ENCODE peak calls at places on chromosomes 5 and 9, in six cellular contexts. H is GM12878, Q is H1, U is HCT116, R is SK-N-SH, X is K562. F is an unnamed sample.

GRCh38 chr9:15578719-15579118 is 25.9 kb downstream of the CCDC171 start:
- DNase-seq in H (no peak), Q (no peak), U (no peak), R (no peak), X (no peak), F (no peak)

GRCh38 chr5:175894251-175894650 is 22.9 kb downstream of the CPLX2 start:
- DNase-seq in H (no peak), Q (no peak), U (no peak), R (no peak), X (no peak), F (no peak)

GRCh38 chr9:122314193-122314592 is 49.5 kb downstream of the MRRF start:
- DNase-seq in H (no peak), Q (no peak), U (no peak), R (no peak), X (no peak), F (no peak)

GRCh38 chr9:132673355-132673754 is 3.1 kb downstream of the GTF3C4 start:
- DNase-seq in H (no peak), Q (no peak), U (no peak), R (peak), X (peak), F (peak)

GRCh38 chr9:87107072-87107471 is 159.8 kb upstream of the GAS1 start:
- DNase-seq in H (no peak), Q (peak), U (no peak), R (no peak), X (no peak), F (peak)

GRCh38 chr9:129487658-129488483 is 133.0 kb downstream of the C9orf50 start:
- DNase-seq in H (no peak), Q (no peak), U (no peak), R (no peak), X (peak), F (peak)

GRCh38 chr5:112270299-112271293 is 148.5 kb downstream of the EPB41L4A start:
- DNase-seq in H (no peak), Q (no peak), U (no peak), R (no peak), X (no peak), F (no peak)

GRCh38 chr9:18208166-18209059 is 265.5 kb upstream of the ADAMTSL1 start:
- DNase-seq in H (no peak), Q (peak), U (no peak), R (peak), X (no peak), F (no peak)

GRCh38 chr5:74409166-74409706 is 231.3 kb downstream of the ENC1 start:
- DNase-seq in H (no peak), Q (no peak), U (no peak), R (no peak), X (no peak), F (no peak)

GRCh38 chr5:161149078-161149477 is 297.1 kb upstream of the ATP10B start:
- DNase-seq in H (no peak), Q (no peak), U (no peak), R (no peak), X (no peak), F (no peak)

GRCh38 chr9:16100596-16101091 is 547.8 kb downstream of the CCDC171 start:
- DNase-seq in H (no peak), Q (no peak), U (no peak), R (no peak), X (no peak), F (no peak)

GRCh38 chr9:137955586-137955985 is 78.0 kb downstream of the CACNA1B start:
- DNase-seq in H (no peak), Q (no peak), U (no peak), R (no peak), X (no peak), F (no peak)

GRCh38 chr9:134960701-134961181 is 43.0 kb upstream of the FCN1 start:
- DNase-seq in H (no peak), Q (no peak), U (no peak), R (no peak), X (no peak), F (no peak)

GRCh38 chr9:121949364-121949763 is 143.7 kb downstream of the TTLL11 start:
- DNase-seq in H (no peak), Q (no peak), U (no peak), R (no peak), X (no peak), F (no peak)

GRCh38 chr5:72074238-72074637 is 33.0 kb upstream of the MAP1B start:
- DNase-seq in H (no peak), Q (no peak), U (no peak), R (no peak), X (no peak), F (no peak)

GRCh38 chr5:167573274-167574127 is 717.9 kb upstream of the WWC1 start:
- DNase-seq in H (no peak), Q (peak), U (no peak), R (peak), X (no peak), F (no peak)

GRCh38 chr9:5629312-5630037 is 568 bp downstream of the RIC1 start:
- DNase-seq in H (no peak), Q (no peak), U (no peak), R (peak), X (no peak), F (no peak)

GRCh38 chr5:177264178-177264577 is 39.3 kb downstream of the RAB24 start:
- DNase-seq in H (no peak), Q (no peak), U (no peak), R (no peak), X (no peak), F (no peak)

GRCh38 chr9:21931428-21931827 is 62.8 kb downstream of the CDKN2A start:
- DNase-seq in H (no peak), Q (no peak), U (no peak), R (no peak), X (no peak), F (no peak)

GRCh38 chr9:71743884-71744283 is 24.4 kb downstream of the CEMIP2 start:
- DNase-seq in H (no peak), Q (no peak), U (no peak), R (no peak), X (no peak), F (no peak)

GRCh38 chr5:38115318-38115827 is 143.0 kb upstream of the EGFLAM start:
- DNase-seq in H (no peak), Q (no peak), U (no peak), R (no peak), X (no peak), F (no peak)

GRCh38 chr5:51382759-51383493 is at the start of gene ISL1:
- DNase-seq in H (no peak), Q (no peak), U (peak), R (peak), X (peak), F (no peak)

GRCh38 chr9:106892632-106893031 is 29.7 kb downstream of the ZNF462 start:
- DNase-seq in H (no peak), Q (peak), U (peak), R (peak), X (no peak), F (peak)

GRCh38 chr5:147836439-147836838 is 5.0 kb upstream of the SPINK1 start:
- DNase-seq in H (no peak), Q (no peak), U (no peak), R (no peak), X (no peak), F (no peak)

GRCh38 chr5:997001-997474 is 11.6 kb upstream of the NKD2 start:
- DNase-seq in H (no peak), Q (no peak), U (no peak), R (no peak), X (peak), F (no peak)

GRCh38 chr5:62506659-62507460 is 71.8 kb upstream of the LRRC70 start:
- DNase-seq in H (no peak), Q (no peak), U (no peak), R (no peak), X (no peak), F (no peak)

GRCh38 chr9:74379718-74380117 is 117.4 kb upstream of the RORB start:
- DNase-seq in H (no peak), Q (peak), U (peak), R (peak), X (no peak), F (peak)

GRCh38 chr5:129664336-129664937 is 83.5 kb upstream of the MINAR2 start:
- DNase-seq in H (no peak), Q (no peak), U (peak), R (peak), X (peak), F (no peak)

GRCh38 chr9:132697230-132697629 is 27.0 kb downstream of the GTF3C4 start:
- DNase-seq in H (no peak), Q (no peak), U (peak), R (no peak), X (no peak), F (no peak)

GRCh38 chr5:56192246-56192645 is 40.9 kb downstream of the ANKRD55 start:
- DNase-seq in H (no peak), Q (no peak), U (no peak), R (no peak), X (no peak), F (no peak)

GRCh38 chr9:112380102-112380581 is at the start of gene HSDL2:
- DNase-seq in H (no peak), Q (no peak), U (no peak), R (no peak), X (no peak), F (no peak)

GRCh38 chr5:43874772-43875171 is 271.8 kb downstream of the NNT start:
- DNase-seq in H (no peak), Q (no peak), U (no peak), R (no peak), X (no peak), F (no peak)

GRCh38 chr9:75826292-75826691 is 64.2 kb upstream of the PCSK5 start:
- DNase-seq in H (no peak), Q (no peak), U (no peak), R (no peak), X (no peak), F (no peak)

GRCh38 chr9:98117984-98118639 is 910 bp downstream of the TRIM14 start:
- DNase-seq in H (no peak), Q (no peak), U (peak), R (peak), X (peak), F (peak)

GRCh38 chr5:6287136-6287535 is 91.2 kb downstream of the MED10 start:
- DNase-seq in H (no peak), Q (no peak), U (no peak), R (no peak), X (no peak), F (no peak)

GRCh38 chr9:69140123-69140741 is 33.8 kb upstream of the TJP2 start:
- DNase-seq in H (no peak), Q (no peak), U (no peak), R (no peak), X (no peak), F (no peak)

GRCh38 chr5:140571105-140571504 is 6.5 kb downstream of the SLC35A4 start:
- DNase-seq in H (no peak), Q (no peak), U (no peak), R (no peak), X (no peak), F (no peak)

GRCh38 chr5:116090192-116090790 is 5.5 kb downstream of the COMMD10 start:
- DNase-seq in H (no peak), Q (no peak), U (no peak), R (no peak), X (no peak), F (no peak)
- TF ChIP-seq JUND in H (no peak), Q (no peak), U (no peak), R (no peak), X (no peak), F (no peak)

DNA sequence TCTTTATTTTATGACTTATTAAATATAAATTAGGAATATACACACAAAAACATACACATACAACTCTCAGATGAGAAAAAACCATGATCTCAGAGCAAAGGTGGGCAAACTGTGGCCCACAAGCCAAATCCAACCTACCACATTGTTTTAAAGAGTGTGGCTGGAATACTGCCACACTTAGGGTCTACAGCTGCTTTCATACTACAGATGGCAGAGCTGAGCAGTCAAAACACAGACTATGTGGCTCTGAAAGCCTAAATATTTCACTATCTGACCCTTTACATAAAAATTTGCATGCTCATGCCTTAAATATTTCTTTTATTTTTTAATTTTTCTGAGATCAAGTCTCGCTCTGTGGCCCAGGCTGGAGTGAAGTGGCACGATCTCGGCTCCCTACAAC is 28.3 kb downstream of the LEAP2 start:
- DNase-seq in H (no peak), Q (no peak), U (no peak), R (no peak), X (no peak), F (no peak)
- TF ChIP-seq JUND in H (no peak), Q (no peak), U (no peak), R (no peak), X (no peak), F (no peak)

GRCh38 chr5:107135391-107135790 is 535.3 kb downstream of the EFNA5 start:
- DNase-seq in H (no peak), Q (no peak), U (no peak), R (no peak), X (no peak), F (no peak)
- TF ChIP-seq JUND in H (no peak), Q (no peak), U (no peak), R (peak), X (no peak), F (no peak)

DNA sequence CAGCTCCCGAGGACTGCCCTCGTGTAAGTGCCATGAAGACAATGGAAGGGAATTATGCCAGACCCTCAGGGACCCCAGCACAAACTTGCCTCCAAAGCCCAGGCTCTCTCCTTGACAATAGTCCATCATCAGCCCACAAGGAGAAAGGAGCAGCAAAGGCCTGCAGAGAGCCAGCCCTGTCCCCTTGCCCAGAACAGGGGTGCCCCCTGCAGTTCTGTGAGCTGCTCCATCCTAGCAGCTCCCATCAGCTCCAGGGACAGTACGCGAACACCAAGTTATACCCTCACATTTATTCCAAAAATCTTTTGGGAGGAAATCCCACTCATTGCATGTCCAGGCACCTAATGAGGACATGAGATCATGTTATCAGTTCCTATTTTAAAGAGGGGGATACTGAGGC is 11.1 kb downstream of the BARX1 start:
- DNase-seq in H (no peak), Q (no peak), U (no peak), R (no peak), X (no peak), F (no peak)
- TF ChIP-seq JUND in H (no peak), Q (no peak), U (no peak), R (no peak), X (no peak), F (no peak)

DNA sequence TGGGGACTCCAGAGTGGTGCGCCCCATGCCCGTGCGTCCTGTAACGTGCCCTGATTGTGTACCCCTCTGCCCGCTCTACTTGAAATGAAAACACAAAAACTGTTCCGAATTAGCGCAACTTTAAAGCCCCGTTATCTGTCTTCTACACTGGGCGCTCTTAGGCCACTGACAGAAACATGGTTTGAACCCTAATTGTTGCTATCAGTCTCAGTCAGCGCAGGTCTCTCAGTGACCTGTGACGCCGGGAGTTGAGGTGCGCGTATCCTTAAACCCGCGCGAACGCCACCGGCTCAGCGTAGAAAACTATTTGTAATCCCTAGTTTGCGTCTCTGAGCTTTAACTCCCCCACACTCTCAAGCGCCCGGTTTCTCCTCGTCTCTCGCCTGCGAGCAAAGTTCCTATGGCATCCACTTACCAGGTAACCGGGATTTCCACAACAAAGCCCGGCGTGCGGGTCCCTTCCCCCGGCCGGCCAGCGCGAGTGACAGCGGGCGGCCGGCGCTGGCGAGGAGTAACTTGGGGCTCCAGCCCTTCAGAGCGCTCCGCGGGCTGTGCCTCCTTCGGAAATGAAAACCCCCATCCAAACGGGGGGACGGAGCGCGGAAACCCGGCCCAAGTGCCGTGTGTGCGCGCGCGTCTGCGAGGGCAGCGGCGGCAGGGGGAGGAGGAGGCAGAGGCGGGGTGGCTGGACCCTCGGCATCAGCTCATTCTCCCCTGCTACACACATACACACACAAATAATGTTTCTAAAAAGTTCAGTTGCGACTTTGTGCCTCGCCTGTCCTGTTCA is 667 bp downstream of the GLIS3 start:
- DNase-seq in H (no peak), Q (no peak), U (no peak), R (peak), X (no peak), F (no peak)
- TF ChIP-seq JUND in H (no peak), Q (no peak), U (no peak), R (no peak), X (no peak), F (no peak)

GRCh38 chr5:134527156-134527960 is 1.9 kb downstream of the JADE2 start:
- DNase-seq in H (no peak), Q (peak), U (no peak), R (peak), X (peak), F (peak)

GRCh38 chr5:134524826-134525686 is at the start of gene JADE2:
- DNase-seq in H (no peak), Q (no peak), U (no peak), R (peak), X (peak), F (peak)

GRCh38 chr5:134525687-134526482 is 415 bp downstream of the JADE2 start:
- DNase-seq in H (no peak), Q (no peak), U (no peak), R (peak), X (peak), F (peak)

GRCh38 chr5:134527961-134528424 is 2.5 kb downstream of the JADE2 start:
- DNase-seq in H (no peak), Q (no peak), U (no peak), R (no peak), X (no peak), F (no peak)

DNA sequence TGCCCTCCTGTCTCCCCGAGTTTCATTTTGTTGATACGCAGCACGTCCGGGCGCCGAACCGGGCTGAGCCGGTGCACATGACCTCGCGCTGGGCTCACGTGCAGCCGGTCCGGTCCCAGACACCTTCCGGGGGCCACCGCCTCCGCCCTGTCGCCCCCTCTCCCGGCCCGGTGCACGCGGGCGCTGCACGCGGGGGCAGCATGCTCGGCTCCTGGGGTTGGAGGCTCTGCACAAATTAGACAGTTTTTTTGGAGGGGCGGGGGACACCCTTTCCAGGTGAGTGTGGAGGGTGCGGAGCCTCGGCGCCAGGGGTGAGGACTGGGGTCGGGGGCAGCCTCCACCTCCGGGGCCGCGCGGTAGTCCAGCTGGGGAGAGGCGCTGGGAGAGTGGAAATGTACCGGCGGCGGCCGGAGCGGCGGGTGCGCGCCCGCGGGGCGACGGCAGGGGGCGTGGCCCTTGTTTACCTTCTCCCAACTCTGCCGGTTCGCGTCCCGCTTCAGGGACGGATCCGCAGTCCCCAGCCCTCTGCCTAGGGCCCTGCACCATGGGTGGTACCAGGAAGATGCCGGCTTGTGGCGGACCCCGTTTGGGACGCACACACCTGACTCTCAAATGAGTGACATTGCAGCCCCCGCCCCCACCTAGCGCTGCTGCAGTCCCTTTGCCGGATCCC is 1.1 kb downstream of the JADE2 start:
- DNase-seq in H (no peak), Q (no peak), U (peak), R (peak), X (peak), F (no peak)
- TF ChIP-seq JUND in H (no peak), Q (no peak), U (no peak), R (no peak), X (no peak), F (no peak)

DNA sequence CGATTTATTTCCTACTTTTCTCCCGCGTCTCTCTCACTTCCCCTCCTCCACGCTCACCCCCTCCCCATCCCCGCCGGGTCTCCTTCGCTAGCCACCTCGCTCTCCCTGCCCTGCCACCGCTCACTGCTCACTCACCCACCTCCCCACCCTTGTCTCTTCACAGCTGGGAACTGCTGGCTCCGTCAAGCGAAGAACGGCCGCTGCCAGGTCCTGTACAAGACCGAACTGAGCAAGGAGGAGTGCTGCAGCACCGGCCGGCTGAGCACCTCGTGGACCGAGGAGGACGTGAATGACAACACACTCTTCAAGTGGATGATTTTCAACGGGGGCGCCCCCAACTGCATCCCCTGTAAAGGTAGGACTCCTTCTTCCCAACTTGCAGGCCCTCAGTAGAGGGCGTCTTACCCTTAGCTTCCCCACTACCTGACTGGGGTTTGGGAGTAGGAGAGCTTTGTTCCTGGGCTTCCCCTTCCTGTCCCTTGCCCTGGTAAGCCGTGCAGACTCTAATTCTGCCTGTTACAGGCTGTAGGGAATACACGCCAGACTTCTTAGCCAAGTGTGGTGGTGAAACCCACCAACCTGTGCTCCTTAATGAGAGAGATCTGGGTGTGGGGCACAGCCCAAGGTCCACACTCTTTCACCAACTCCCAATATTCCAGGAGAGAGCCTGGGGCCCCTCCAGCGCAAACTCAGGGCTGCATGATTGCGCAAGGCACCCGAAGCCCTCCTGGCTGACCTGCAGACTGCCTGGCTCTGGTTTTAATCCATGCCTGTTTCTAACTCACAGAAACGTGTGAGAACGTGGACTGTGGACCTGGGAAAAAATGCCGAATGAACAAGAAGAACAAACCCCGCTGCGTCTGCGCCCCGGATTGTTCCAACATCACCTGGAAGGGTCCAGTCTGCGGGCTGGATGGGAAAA is 2.5 kb downstream of the FST start:
- DNase-seq in H (no peak), Q (no peak), U (no peak), R (peak), X (no peak), F (no peak)
- TF ChIP-seq JUND in H (no peak), Q (no peak), U (no peak), R (no peak), X (no peak), F (no peak)

F was measured in T47D.